ENCODE peak calls at places on chromosomes 11 and 22, in seven cellular contexts. Z, P, M, J, V, G and Y are unnamed samples.

GRCh38 chr11:8283510-8284272 is 20.0 kb upstream of the LMO1 start:
- DNase-seq in J (peak; percentile 49), P (no peak), V (no peak), Z (no peak), G (no peak), M (no peak), Y (peak; percentile 80)

GRCh38 chr11:111310088-111310487 is 11.7 kb downstream of the POU2AF3 start:
- DNase-seq in M (no peak), V (no peak), G (no peak), Z (no peak), P (no peak), J (no peak), Y (no peak)

GRCh38 chr11:117997436-117998200 is 11.4 kb downstream of the IL10RA start:
- DNase-seq in M (no peak), G (no peak), V (no peak), J (no peak), Z (no peak), P (no peak), Y (no peak)

GRCh38 chr22:28896611-28897010 is 13.2 kb downstream of the ZNRF3 start:
- DNase-seq in V (no peak), G (no peak), M (no peak), J (no peak), P (no peak), Z (no peak), Y (no peak)

GRCh38 chr11:70298243-70298915 is 27.9 kb downstream of the PPFIA1 start:
- DNase-seq in V (peak; percentile 20), J (no peak), M (no peak), Z (no peak), P (no peak), G (no peak), Y (no peak)

GRCh38 chr11:67356551-67356866 is 3.2 kb upstream of the POLD4 start:
- DNase-seq in P (no peak), M (no peak), V (no peak), G (no peak), J (no peak), Z (no peak), Y (no peak)

GRCh38 chr11:126347751-126348628 is 7.5 kb upstream of the ST3GAL4 start:
- DNase-seq in Z (no peak), P (no peak), V (no peak), J (no peak), G (peak; percentile 59), M (no peak), Y (no peak)

GRCh38 chr11:90310210-90310609 is 87.4 kb upstream of the CHORDC1 start:
- DNase-seq in Z (no peak), G (no peak), M (no peak), V (no peak), J (no peak), P (no peak), Y (no peak)

GRCh38 chr22:31142285-31142684 is 2.0 kb upstream of the PLA2G3 start:
- DNase-seq in J (no peak), Z (no peak), P (no peak), G (no peak), M (no peak), V (no peak), Y (no peak)

GRCh38 chr11:87359401-87359800 is 321.7 kb downstream of the TMEM135 start:
- DNase-seq in P (no peak), G (no peak), M (no peak), Z (no peak), J (no peak), V (no peak), Y (no peak)

GRCh38 chr11:119421351-119421750 is 1.6 kb downstream of the THY1 start:
- DNase-seq in M (no peak), G (no peak), V (no peak), P (no peak), J (no peak), Z (no peak), Y (no peak)

GRCh38 chr11:110019659-110020058 is 73.5 kb upstream of the ZC3H12C start:
- DNase-seq in P (no peak), G (no peak), Z (no peak), M (no peak), J (no peak), V (no peak), Y (no peak)

GRCh38 chr11:17605736-17606135 is 58.7 kb downstream of the OTOG start:
- DNase-seq in P (no peak), M (no peak), G (no peak), Z (no peak), J (no peak), V (no peak), Y (no peak)

GRCh38 chr11:121366970-121367369 is 74.4 kb downstream of the SC5D start:
- DNase-seq in M (no peak), J (no peak), G (no peak), P (no peak), V (no peak), Z (no peak), Y (no peak)

GRCh38 chr11:45142241-45142885 is 4.1 kb upstream of the PRDM11 start:
- DNase-seq in G (peak; percentile 25), J (no peak), M (peak; percentile 21), Z (no peak), P (no peak), V (peak; percentile 25), Y (no peak)

GRCh38 chr11:68685656-68686380 is 1.5 kb downstream of the GAL start:
- DNase-seq in Z (no peak), J (no peak), V (no peak), G (no peak), P (no peak), M (no peak), Y (peak; percentile 8)

GRCh38 chr11:6357222-6357621 is 33.1 kb upstream of the SMPD1 start:
- DNase-seq in P (peak; percentile 92), J (no peak), V (peak; percentile 92), G (peak; percentile 87), Z (no peak), M (no peak), Y (no peak)

DNA sequence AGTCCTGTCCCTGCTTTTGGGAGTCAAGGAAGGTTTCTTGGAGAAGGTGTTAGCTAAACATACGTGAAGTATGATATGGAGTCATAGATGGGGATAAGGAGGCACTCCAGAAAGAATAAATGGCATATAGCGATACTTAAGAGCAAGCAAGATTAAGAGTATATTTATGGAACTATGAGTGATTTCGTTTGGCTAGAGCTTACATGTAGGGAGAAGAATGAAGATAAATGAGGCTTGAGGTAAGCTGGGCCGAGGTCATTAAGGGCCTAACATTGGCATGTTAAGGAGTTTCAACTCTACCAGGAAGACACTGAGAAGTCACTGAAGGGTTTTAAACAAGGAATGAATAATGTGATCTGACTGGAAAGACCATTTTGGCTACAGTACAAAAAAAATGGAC is 33.3 kb downstream of the EIF3M start:
- DNase-seq in M (no peak), P (no peak), J (no peak), G (no peak), Z (no peak), V (no peak), Y (no peak)
- TF ChIP-seq CTCF in M (no peak), P (no peak), J (no peak), G (no peak), Z (no peak), V (no peak), Y (no peak)

GRCh38 chr11:30041171-30041570 is 24.3 kb upstream of the KCNA4 start:
- DNase-seq in P (no peak), V (no peak), M (no peak), J (no peak), Z (no peak), G (no peak), Y (no peak)

GRCh38 chr11:30049214-30049613 is 32.4 kb upstream of the KCNA4 start:
- DNase-seq in G (peak; percentile 17), P (no peak), M (no peak), V (peak; percentile 25), Z (no peak), J (no peak), Y (no peak)

GRCh38 chr11:30045144-30045543 is 28.3 kb upstream of the KCNA4 start:
- DNase-seq in Z (no peak), M (no peak), V (no peak), J (no peak), P (no peak), G (no peak), Y (no peak)

DNA sequence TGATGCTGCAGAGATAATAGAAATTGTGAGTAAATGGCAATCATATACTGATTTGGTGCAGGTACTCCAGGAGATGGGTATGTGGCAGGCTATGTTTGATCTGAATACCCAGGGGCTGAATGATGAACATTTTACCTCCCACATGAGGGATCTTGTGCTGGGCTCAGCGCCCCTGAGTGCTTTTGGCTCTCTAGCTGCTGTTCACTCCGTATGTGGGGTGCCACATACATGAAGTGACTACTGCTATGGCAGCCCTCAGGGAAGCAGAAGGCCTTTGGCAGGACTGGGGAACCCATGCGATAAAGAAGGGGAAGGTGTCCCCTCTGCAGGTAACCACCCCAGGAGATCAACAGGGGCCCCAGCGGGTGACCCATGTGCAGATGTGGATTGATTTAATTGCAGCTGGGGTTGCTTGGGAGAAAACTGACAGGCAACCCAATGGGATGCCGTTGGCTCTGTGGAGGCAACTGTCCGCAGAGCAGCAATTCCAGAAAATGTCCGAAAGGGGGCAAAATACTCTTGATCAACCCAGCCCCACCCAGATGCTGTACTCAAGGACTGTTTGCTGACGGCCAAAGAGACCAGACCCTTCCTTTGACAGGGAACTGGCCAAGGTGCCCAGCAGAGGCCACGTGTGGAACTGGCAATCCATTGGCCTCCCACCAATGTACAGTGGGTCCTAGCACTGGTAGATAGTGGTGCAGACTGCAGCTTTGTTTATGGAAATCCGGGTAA is 29.5 kb upstream of the KCNA4 start:
- DNase-seq in Z (peak; percentile 29), P (no peak), V (no peak), J (no peak), G (no peak), M (no peak), Y (no peak)
- TF ChIP-seq CTCF in Z (peak; percentile 30), P (no peak), V (no peak), J (peak; percentile 15), G (no peak), M (no peak), Y (no peak)

DNA sequence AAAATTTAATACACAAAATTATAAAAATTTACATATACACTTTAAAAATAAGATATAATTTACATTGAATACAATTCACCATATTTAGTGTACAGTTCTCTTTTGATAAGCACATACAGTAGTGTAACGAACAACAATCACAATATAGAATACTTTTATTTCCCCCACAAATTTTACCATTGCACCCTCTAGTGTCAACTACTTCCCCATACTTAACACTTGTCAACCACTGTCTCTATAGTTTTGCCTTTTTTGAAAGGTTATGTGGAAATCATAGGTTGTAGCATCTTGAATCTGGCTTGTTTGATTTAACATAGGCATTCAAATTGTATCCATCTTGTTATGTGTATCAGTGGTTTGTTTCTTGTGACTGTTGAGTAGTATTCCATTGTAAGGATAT is 21.3 kb upstream of the PANX1 start:
- DNase-seq in Z (no peak), P (no peak), G (no peak), J (no peak), V (no peak), M (no peak), Y (no peak)
- TF ChIP-seq CTCF in Z (no peak), P (peak; percentile 21), G (peak; percentile 24), J (no peak), V (peak; percentile 11), M (no peak), Y (no peak)

DNA sequence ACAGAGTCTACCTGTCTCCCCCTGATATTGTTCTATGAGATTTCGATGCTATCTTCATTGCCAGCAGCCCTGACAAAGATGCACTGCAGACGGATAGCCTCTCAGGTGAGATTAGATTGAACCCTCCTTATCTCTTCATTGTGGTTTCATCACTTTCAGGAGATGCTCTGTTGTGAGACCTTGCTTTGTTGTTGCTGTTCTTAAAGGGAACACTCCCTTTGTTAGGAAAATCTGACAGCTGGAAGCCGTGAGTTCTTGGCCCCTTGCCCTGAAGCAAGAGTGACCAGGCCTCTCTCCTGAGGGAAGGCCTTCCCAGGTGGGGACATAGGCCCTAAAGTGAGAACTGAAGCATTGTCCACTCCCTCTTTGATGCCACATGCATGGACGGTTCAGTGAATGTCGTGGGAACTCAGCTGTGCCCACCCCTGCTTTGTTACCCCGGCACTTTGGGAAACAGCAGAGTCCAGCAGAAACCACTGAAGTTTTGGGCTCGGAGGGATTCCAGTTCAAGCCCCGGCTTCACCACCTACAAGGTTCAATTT is 976.1 kb downstream of the TBC1D22A start:
- DNase-seq in J (no peak), M (no peak), G (no peak), V (no peak), Z (no peak), P (no peak), Y (no peak)
- TF ChIP-seq CTCF in J (no peak), M (no peak), G (no peak), V (no peak), Z (no peak), P (no peak), Y (no peak)